ENCODE peak calls at places on chromosome 22, in six cellular contexts. E is IMR-90, Q is NB4, A is bronchial epithelial cell, S is fibroblast of lung, W is HAP-1. B is an unnamed sample.

GRCh38 chr22:29243874-29244446 is 23.8 kb downstream of the RHBDD3 start:
- DNase-seq in W (no peak), E (no peak), A (no peak), S (no peak), Q (no peak), B (no peak)

GRCh38 chr22:24599514-24599913 is 3.5 kb upstream of the GGT1 start:
- DNase-seq in A (no peak), Q (no peak), S (no peak), W (no peak), E (no peak), B (no peak)

GRCh38 chr22:50505776-50506610 is 1.5 kb downstream of the LMF2 start:
- DNase-seq in E (no peak), A (no peak), W (no peak), S (no peak), Q (no peak), B (no peak)

GRCh38 chr22:29213481-29213880 is 7.8 kb downstream of the EMID1 start:
- DNase-seq in E (no peak), W (no peak), Q (no peak), S (no peak), A (no peak), B (no peak)

GRCh38 chr22:31637375-31637937 is 24.6 kb downstream of the PISD start:
- DNase-seq in E (no peak), S (no peak), A (no peak), Q (peak), W (no peak), B (no peak)

GRCh38 chr22:28249402-28249801 is 330.3 kb upstream of the PITPNB start:
- DNase-seq in E (no peak), S (no peak), A (no peak), W (no peak), Q (no peak), B (no peak)

GRCh38 chr22:43292633-43293025 is 50.5 kb downstream of the SCUBE1 start:
- DNase-seq in A (no peak), E (no peak), W (peak), S (no peak), Q (no peak), B (no peak)

GRCh38 chr22:27761036-27761435 is 40.5 kb downstream of the MN1 start:
- DNase-seq in W (no peak), E (no peak), A (no peak), S (no peak), Q (no peak), B (no peak)

GRCh38 chr22:50125029-50125428 is 35.2 kb downstream of the MOV10L1 start:
- DNase-seq in Q (no peak), W (no peak), E (no peak), A (no peak), S (no peak), B (no peak)

GRCh38 chr22:39351689-39352214 is 2.0 kb downstream of the SYNGR1 start:
- DNase-seq in Q (peak), S (no peak), A (no peak), W (peak), E (peak), B (no peak)

GRCh38 chr22:41215409-41215808 is 10.3 kb downstream of the L3MBTL2 start:
- DNase-seq in E (no peak), A (no peak), Q (no peak), S (no peak), W (no peak), B (no peak)

GRCh38 chr22:41217553-41218157 is 12.5 kb downstream of the L3MBTL2 start:
- DNase-seq in A (peak), Q (peak), W (peak), S (peak), E (peak), B (peak)

GRCh38 chr22:41222846-41223507 is 17.8 kb downstream of the CHADL start:
- DNase-seq in S (no peak), Q (no peak), A (no peak), W (no peak), E (no peak), B (no peak)

GRCh38 chr22:41215926-41216325 is 10.8 kb downstream of the L3MBTL2 start:
- DNase-seq in A (no peak), W (no peak), S (no peak), Q (no peak), E (no peak), B (no peak)

DNA sequence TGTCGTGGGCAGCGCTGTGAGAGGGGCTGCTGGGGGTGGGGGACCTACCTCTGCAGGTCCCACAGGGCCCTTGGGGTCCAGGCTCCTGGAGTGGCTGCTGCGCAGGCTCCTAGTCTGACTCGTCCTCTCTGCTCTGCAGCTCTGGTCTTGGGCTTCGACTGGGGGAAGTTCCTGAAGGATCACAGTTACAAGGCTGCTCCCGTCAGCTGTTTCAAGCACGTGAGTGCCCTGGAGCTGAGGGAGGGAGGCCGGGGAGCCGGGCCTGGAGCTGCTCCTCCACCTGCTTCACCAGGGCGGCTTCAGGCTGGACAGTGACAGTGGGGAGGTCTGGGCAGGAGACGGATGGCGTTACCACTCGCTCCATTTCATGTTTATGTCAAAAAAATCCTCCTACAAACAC is 11.9 kb downstream of the L3MBTL2 start:
- DNase-seq in Q (no peak), S (peak), W (no peak), E (peak), A (peak), B (no peak)
- H3K4me3 ChIP-seq in Q (no peak), S (no peak), W (no peak), E (no peak), A (peak), B (peak)

GRCh38 chr22:17199131-17199731 is 20.0 kb downstream of the ADA2 start:
- DNase-seq in Q (no peak), S (peak), W (peak), A (no peak), E (peak), B (peak)
- H3K4me3 ChIP-seq in Q (no peak), S (peak), W (peak), A (no peak), E (no peak), B (peak)

DNA sequence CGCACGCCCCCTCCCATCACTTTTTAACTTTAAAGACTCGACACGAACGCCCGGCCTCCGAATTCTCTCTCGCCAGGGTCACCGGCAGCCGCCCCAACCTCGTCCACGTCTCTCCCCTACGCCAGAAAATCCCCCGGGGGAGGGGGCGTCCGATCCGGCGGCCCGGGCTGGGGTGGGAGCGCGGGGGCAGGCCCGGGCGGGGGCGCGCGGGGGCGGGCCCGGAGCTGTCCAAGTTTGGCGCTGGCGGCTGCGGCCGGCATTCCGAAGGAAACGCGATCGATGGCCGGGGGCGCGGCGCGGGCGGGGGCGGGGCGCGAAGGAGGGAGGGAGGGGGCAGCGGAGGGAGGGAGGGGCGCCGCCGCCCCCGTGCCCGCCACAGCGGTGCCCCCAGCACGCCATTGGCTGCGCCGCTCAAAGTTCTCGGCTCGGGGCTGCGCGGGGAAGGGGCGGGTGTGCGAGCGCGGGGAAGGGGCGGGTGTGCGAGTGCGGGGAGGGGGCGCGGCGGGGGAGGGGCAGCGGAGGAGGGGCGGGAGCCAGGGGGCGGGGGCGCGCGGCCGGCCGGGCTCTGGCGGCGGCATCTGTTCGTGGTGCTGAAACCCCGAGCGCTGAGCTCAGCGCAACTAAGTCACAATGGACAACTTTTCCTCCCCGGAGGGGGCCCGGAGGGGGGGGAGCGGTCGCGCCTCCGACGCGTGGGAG is 2.4 kb downstream of the PHF21B start:
- DNase-seq in Q (peak), W (peak), A (no peak), E (peak), S (peak), B (no peak)
- H3K4me3 ChIP-seq in Q (no peak), W (peak), A (no peak), E (no peak), S (no peak), B (no peak)

DNA sequence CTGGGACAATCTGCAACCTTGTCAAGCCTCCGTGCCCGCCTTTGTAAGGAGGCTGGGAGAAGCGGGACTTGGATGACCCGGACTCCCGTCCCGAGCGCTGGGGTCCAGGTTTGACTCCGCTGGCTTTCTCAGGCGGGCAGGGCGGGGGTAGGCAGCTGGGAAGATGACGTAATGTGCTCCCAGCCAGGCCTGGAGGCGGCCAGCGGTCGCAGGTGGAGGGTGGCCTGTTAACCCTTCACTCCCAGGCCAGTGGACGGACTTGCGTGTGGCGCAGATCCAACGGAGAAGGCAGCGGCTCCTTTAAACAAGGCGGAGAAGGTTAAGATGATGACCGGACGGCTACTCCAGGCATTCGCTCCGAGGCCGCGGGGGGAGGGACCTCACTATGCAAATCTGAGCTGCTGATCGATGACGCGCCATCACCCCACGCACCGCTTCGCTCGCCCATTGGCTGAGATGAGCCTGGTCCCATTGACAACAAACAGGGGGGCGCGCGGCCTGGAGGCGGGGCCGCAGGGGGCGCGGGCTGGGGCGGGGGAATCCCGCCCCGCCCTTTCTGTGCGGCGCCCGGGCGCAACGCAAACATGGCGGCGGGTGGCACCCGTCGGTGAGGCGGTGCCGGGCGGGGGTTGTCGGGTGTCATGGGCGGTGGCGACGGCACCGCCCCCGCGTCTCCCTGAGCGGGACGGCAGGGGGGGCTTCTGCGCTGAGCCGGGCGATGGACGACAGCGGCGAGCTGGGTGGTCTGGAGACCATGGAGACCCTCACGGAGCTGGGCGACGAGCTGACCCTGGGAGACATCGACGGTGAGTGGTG is at the start of gene SREBF2:
- DNase-seq in A (peak), E (peak), W (peak), Q (peak), S (peak), B (peak)
- H3K4me3 ChIP-seq in A (peak), E (peak), W (peak), Q (peak), S (peak), B (peak)

GRCh38 chr22:33986954-33987353 is 66.7 kb upstream of the LARGE1 start:
- DNase-seq in S (no peak), A (no peak), E (no peak), Q (no peak), W (no peak), B (no peak)
- H3K4me3 ChIP-seq in S (no peak), A (no peak), E (no peak), Q (no peak), W (no peak), B (no peak)